ENCODE peak calls at places on chromosomes 16 and 17, in seven cellular contexts. M is H1, Z is A549, L is fibroblast of lung, I is stomach, R is heart right ventricle, C is cardiac muscle cell. A is an unnamed sample.

GRCh38 chr17:309361-309888 is 43.2 kb downstream of the RPH3AL start:
- DNase-seq in M (peak), Z (peak), L (no peak), I (no peak), R (no peak), C (peak), A (no peak)

GRCh38 chr17:45302649-45303173 is 14.1 kb downstream of the MAP3K14 start:
- DNase-seq in M (no peak), Z (no peak), I (no peak), R (no peak), L (peak), C (peak), A (peak)

GRCh38 chr16:30700971-30701370 is 2.0 kb downstream of the SRCAP start:
- DNase-seq in Z (no peak), M (no peak), C (no peak), L (no peak), R (no peak), I (no peak), A (no peak)

GRCh38 chr17:46126840-46127239 is 66.4 kb downstream of the KANSL1 start:
- DNase-seq in L (no peak), M (no peak), R (no peak), C (no peak), Z (no peak), I (no peak), A (no peak)

GRCh38 chr16:5678371-5678770 is 580.8 kb upstream of the EEF2KMT start:
- DNase-seq in C (no peak), R (no peak), I (no peak), M (peak), Z (no peak), L (no peak), A (no peak)

GRCh38 chr16:68230956-68231355 is 5.0 kb downstream of the ESRP2 start:
- DNase-seq in Z (no peak), M (no peak), C (no peak), R (no peak), I (no peak), L (no peak), A (no peak)

GRCh38 chr16:69924777-69925191 is 26.4 kb upstream of the CLEC18A start:
- DNase-seq in M (no peak), Z (no peak), C (peak), I (no peak), L (peak), R (peak), A (peak)

GRCh38 chr17:74176546-74177001 is 26.9 kb upstream of the RPL38 start:
- DNase-seq in I (peak), C (peak), R (peak), Z (peak), L (peak), M (peak), A (peak)

GRCh38 chr17:41773731-41774193 is 12.7 kb downstream of the JUP start:
- DNase-seq in C (no peak), L (peak), M (no peak), Z (no peak), I (no peak), R (no peak), A (no peak)

GRCh38 chr16:19808061-19808621 is 76.5 kb downstream of the GPRC5B start:
- DNase-seq in L (no peak), R (no peak), Z (peak), M (no peak), I (peak), C (peak), A (peak)

GRCh38 chr16:64182985-64183384 is 938.9 kb downstream of the CDH11 start:
- DNase-seq in Z (no peak), I (no peak), R (no peak), L (peak), C (no peak), M (no peak), A (peak)

GRCh38 chr16:69340095-69340644 is 598 bp downstream of the NIP7 start:
- DNase-seq in I (no peak), M (no peak), R (no peak), Z (no peak), C (peak), L (no peak), A (no peak)

GRCh38 chr16:85361441-85362118 is 249.3 kb upstream of the CIBAR2 start:
- DNase-seq in R (peak), L (no peak), M (no peak), Z (no peak), I (peak), C (no peak), A (peak)

GRCh38 chr16:84319146-84319760 is 24.6 kb downstream of the WFDC1 start:
- DNase-seq in Z (no peak), M (no peak), I (no peak), R (no peak), L (no peak), C (no peak), A (no peak)

DNA sequence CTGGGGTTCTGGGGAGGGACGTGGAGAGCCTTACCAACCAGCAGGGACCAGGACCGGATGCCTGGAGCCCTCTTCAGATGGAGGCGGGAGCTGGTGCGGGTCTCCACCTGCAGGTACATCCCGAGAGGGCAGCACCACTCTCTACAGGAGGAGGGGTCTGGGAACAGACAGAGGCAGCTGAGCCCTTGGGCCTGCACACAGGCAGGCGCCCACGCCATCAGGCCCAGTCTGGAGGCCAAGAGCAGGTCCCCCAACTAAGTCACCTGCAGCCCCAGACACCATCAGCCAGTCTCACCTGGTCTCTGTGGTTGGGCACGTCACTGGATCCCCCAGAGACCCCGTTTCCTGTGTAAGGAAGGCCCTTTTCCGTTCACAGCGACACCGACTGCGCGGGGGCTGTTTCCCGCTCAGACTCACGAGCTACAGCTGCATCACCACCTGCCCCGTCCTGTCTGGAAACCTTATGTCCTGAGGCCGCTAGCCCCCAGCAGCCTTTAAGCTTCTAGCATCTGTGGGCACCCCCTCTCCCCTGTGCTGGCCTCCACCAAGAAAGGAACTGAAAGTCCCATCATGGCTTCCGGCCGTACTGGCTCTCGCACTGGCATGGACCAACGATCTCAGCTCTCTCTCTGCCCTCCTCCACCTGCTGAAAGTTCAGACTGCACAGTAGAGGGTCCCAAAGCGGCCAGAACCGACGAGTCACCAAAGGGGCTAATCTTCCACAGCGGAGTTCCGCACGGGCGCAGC is 1.2 kb downstream of the CYBC1 start:
- DNase-seq in R (peak), Z (no peak), L (no peak), C (no peak), M (no peak), I (peak), A (peak)
- H3K4me3 ChIP-seq in R (peak), Z (peak), L (peak), C (peak), M (peak), I (peak), A (peak)

GRCh38 chr17:63082273-63082861 is 116.3 kb downstream of the TANC2 start:
- DNase-seq in C (peak), L (peak), R (no peak), M (no peak), I (no peak), Z (peak), A (no peak)
- TF ChIP-seq CTCF in C (peak), L (peak), R (peak), M (peak), I (no peak), Z (peak), A (no peak)

GRCh38 chr17:77032929-77033328 is 107.8 kb upstream of the SEC14L1 start:
- DNase-seq in M (no peak), I (no peak), Z (no peak), R (no peak), C (no peak), L (no peak), A (no peak)
- H3K27ac ChIP-seq in M (no peak), I (no peak), Z (no peak), R (no peak), C (no peak), L (no peak), A (no peak)

GRCh38 chr17:72142614-72143013 is 21.8 kb downstream of the SOX9 start:
- DNase-seq in L (no peak), C (no peak), I (no peak), M (no peak), Z (no peak), R (no peak), A (no peak)

GRCh38 chr17:72139213-72139612 is 18.4 kb downstream of the SOX9 start:
- DNase-seq in Z (no peak), R (no peak), L (no peak), I (no peak), C (no peak), M (no peak), A (no peak)

GRCh38 chr17:72135546-72136325 is 14.9 kb downstream of the SOX9 start:
- DNase-seq in L (peak), R (no peak), M (no peak), C (peak), I (no peak), Z (no peak), A (no peak)

GRCh38 chr17:72134560-72135399 is 14.0 kb downstream of the SOX9 start:
- DNase-seq in I (no peak), M (no peak), C (peak), L (peak), Z (no peak), R (no peak), A (no peak)

DNA sequence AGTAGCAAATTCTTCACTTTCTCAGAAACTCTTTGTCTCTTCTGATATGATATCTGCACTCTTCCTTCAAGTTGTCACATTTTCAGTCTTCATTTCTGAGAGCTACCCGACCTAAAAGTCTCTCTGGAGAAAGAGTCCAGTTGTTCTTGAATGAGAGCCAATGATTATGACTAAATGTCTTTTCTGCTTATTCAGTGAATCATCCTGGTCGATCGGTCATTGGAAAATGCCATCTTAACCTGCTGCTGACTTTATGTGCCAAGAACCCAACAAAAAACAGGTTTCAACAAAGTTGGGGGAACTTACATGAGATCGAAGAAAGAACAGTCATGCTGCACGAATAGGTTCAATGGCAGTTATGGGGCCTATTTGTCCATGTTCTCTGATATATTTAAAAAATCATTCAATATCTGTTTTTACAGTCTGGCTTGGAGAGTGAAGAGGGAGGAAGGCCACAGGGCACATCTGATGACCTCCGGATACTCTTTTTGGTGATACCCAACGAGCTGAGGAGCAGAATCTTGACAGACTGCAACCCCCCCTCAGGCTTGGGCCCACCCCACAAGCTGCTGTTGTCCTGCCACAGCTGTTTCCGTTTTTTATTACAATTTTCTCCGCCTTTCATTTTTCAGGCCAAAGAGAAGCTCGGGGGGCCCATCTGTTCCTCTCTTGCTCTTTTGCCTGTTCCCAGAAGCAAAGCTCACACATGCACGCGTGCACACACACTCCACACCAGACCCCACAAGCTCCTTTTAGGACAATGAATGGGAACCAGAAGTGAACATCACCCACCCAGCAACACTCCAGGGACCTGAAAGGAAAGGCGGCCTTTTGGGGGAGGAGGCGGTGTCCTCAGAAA is 16.1 kb downstream of the SOX9 start:
- DNase-seq in R (no peak), Z (peak), C (no peak), I (no peak), L (peak), M (no peak), A (no peak)
- H3K4me3 ChIP-seq in R (no peak), Z (no peak), C (no peak), I (no peak), L (no peak), M (no peak), A (no peak)

GRCh38 chr17:72826602-72827001 is 265.9 kb downstream of the SLC39A11 start:
- DNase-seq in R (no peak), I (no peak), Z (peak), C (no peak), L (peak), M (no peak), A (no peak)
- TF ChIP-seq CTCF in R (no peak), I (no peak), Z (no peak), C (no peak), L (no peak), M (no peak), A (no peak)